ENCODE peak calls at places on chromosome 3, in four cellular contexts. B is CD4-positive, alpha-beta T cell; F is left ventricle myocardium superior; C is Panc1. D is an unnamed sample.

GRCh38 chr3:30548605-30549004 is 57.8 kb upstream of the TGFBR2 start:
- ATAC-seq in F (peak), C (no peak), B (peak), D (peak)

GRCh38 chr3:111229301-111229700 is 157.7 kb downstream of the NECTIN3 start:
- ATAC-seq in B (no peak), C (no peak), F (no peak), D (no peak)

GRCh38 chr3:110495201-110495927 is 576.3 kb upstream of the NECTIN3 start:
- ATAC-seq in C (no peak), B (no peak), F (no peak), D (no peak)

GRCh38 chr3:54931182-54931581 is 3.3 kb upstream of the LRTM1 start:
- ATAC-seq in B (no peak), F (no peak), C (no peak), D (peak)

GRCh38 chr3:196203833-196204232 is 7.4 kb downstream of the ZDHHC19 start:
- ATAC-seq in C (no peak), B (no peak), F (no peak), D (no peak)

GRCh38 chr3:99544819-99545281 is 93.5 kb upstream of the COL8A1 start:
- ATAC-seq in C (no peak), B (no peak), F (peak), D (peak)

GRCh38 chr3:170907519-170908234 is 760 bp downstream of the EIF5A2 start:
- ATAC-seq in F (peak), C (peak), B (no peak), D (peak)

GRCh38 chr3:138835177-138835757 is 539 bp upstream of the PIK3CB start:
- ATAC-seq in B (no peak), C (peak), F (peak), D (no peak)

GRCh38 chr3:29853841-29854397 is 573.0 kb downstream of the RBMS3 start:
- ATAC-seq in C (no peak), B (no peak), F (no peak), D (no peak)

GRCh38 chr3:34016925-34017592 is 218.6 kb downstream of the PDCD6IP start:
- ATAC-seq in B (peak), C (no peak), F (no peak), D (no peak)

GRCh38 chr3:125140817-125141595 is 71.5 kb downstream of the SLC12A8 start:
- ATAC-seq in B (no peak), C (no peak), F (peak), D (no peak)

GRCh38 chr3:30475809-30476178 is 130.6 kb upstream of the TGFBR2 start:
- ATAC-seq in C (no peak), B (no peak), F (no peak), D (no peak)